ENCODE peak calls at places on chromosomes 1 and 21, in four cellular contexts. S, V, C and N are unnamed samples.

GRCh38 chr1:4933232-4933631 is 278.8 kb downstream of the AJAP1 start:
- DNase-seq in S (no peak), V (no peak), C (no peak), N (no peak)

GRCh38 chr1:232667781-232668101 is 37.8 kb upstream of the SIPA1L2 start:
- DNase-seq in S (no peak), V (no peak), C (peak), N (no peak)

GRCh38 chr1:22978299-22978698 is 5.6 kb upstream of the LACTBL1 start:
- DNase-seq in S (no peak), V (no peak), C (peak), N (no peak)

GRCh38 chr1:231421616-231421970 is 494 bp downstream of the EGLN1 start:
- DNase-seq in S (peak), V (peak), C (peak), N (peak)

GRCh38 chr1:47587891-47588582 is 150.2 kb downstream of the FOXD2 start:
- DNase-seq in S (no peak), V (no peak), C (no peak), N (peak)

GRCh38 chr1:239212841-239213240 is 173.5 kb upstream of the CHRM3 start:
- DNase-seq in S (no peak), V (no peak), C (no peak), N (no peak)

GRCh38 chr21:26719750-26720149 is 125.5 kb downstream of the ADAMTS1 start:
- DNase-seq in S (no peak), V (no peak), C (no peak), N (no peak)

GRCh38 chr1:197951617-197952175 is 34.5 kb downstream of the LHX9 start:
- DNase-seq in S (no peak), V (no peak), C (no peak), N (no peak)

GRCh38 chr1:201191723-201192477 is 1.3 kb downstream of the IGFN1 start:
- DNase-seq in S (no peak), V (no peak), C (peak), N (no peak)

GRCh38 chr1:18319099-18319498 is 161.6 kb upstream of the KLHDC7A start:
- DNase-seq in S (no peak), V (no peak), C (no peak), N (no peak)

GRCh38 chr1:30569384-30569783 is 154.0 kb downstream of the MATN1 start:
- DNase-seq in S (no peak), V (no peak), C (no peak), N (no peak)

GRCh38 chr1:11337536-11338350 is 64.7 kb downstream of the UBIAD1 start:
- DNase-seq in S (peak), V (peak), C (peak), N (no peak)

DNA sequence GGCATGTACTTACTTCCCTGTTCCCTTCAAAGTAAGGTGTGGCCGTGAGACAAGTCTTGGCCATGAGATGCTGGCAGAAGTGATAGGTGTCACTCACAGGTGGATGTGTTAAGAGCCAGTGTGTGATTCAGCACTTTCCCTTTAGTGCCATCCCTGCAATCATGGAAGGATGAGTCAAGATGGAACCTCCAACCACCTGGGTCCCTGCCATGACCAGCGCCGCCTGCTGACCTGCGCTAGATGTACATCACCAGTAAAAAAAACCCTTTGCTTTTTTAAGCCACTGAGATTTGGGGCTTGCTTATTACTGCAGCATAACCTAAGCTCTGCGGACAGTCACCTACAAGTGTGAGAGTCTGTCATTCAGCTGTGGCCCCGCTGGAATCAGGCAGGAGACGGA is 71.7 kb downstream of the TOMM20 start:
- DNase-seq in S (no peak), V (no peak), C (no peak), N (no peak)
- TF ChIP-seq CTCF in S (no peak), V (peak), C (no peak), N (no peak)

GRCh38 chr1:143652744-143653143 is 319.0 kb downstream of the FAM72C start:
- DNase-seq in S (no peak), V (no peak), C (no peak), N (no peak)
- TF ChIP-seq CTCF in S (no peak), V (no peak), C (no peak), N (no peak)

DNA sequence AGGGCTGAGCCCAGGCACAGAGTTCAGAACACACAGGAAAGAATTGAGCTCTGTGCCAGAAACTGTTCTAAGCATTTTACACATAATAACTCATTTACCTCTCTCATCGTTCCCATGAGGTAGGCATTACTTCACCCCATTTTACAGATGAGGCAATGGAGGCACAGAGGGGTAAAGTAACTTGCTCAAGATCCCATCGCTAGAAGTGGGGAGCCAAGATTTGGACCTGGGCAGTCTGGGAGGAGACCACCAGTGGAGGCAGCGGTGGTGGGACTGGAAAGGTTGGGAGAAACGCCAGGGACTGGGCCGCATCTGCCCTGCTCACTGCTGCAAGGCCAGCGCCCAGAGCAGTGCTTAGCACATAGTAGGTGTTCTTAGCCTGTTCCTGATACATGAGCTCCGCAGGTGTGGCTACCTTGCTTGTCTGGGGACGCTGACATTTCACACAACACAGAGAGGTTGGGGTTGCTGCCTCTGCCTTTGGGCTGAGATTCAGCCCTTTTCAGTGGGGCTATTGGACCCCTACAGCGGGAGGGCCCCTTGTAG is 27.8 kb upstream of the EPS8L3 start:
- DNase-seq in S (no peak), V (no peak), C (no peak), N (peak)
- TF ChIP-seq CTCF in S (no peak), V (no peak), C (no peak), N (no peak)

DNA sequence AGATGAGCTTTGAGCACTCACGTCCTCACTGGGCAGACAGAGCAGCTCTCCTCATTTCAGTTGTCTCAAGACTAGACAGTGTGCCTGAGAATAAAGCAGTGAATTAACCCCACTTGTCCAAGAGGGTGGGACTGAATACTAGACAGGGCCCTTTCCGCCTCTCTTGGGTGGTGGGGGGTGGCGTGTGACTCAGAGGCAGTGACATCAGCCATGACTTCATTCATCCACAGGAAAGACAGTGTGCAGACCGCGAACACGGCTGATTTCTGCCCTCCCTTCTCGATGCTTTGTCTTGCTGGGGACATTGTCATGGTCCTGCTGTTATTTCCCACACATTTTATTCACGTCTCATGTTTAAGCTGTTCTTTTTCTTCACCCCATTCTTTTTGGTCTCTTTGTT is 64.9 kb downstream of the FGGY start:
- DNase-seq in S (no peak), V (no peak), C (no peak), N (no peak)
- TF ChIP-seq CTCF in S (no peak), V (no peak), C (no peak), N (no peak)

GRCh38 chr1:40264354-40264781 is 6.3 kb downstream of the ZMPSTE24 start:
- DNase-seq in S (no peak), V (no peak), C (no peak), N (no peak)
- TF ChIP-seq CTCF in S (no peak), V (no peak), C (no peak), N (no peak)